ENCODE peak calls at places on chromosomes 3 and 15, in nine cellular contexts. One of them, this sample, is unnamed.

GRCh38 chr3:127865941-127866340 is 43.6 kb upstream of the MGLL start:
- DNase-seq in tibial nerve: no peak
- DNase-seq in WERI-Rb-1: no peak
- DNase-seq in lung: no peak
- DNase-seq in left ventricle myocardium inferior: no peak
- DNase-seq in A549: peak
- DNase-seq in AG04450: no peak
- DNase-seq in transverse colon: no peak
- DNase-seq in psoas muscle: no peak
- DNase-seq in this sample: no peak

GRCh38 chr3:179589143-179589542 is 15.3 kb downstream of the MRPL47 start:
- DNase-seq in WERI-Rb-1: no peak
- DNase-seq in transverse colon: no peak
- DNase-seq in left ventricle myocardium inferior: no peak
- DNase-seq in lung: no peak
- DNase-seq in AG04450: no peak
- DNase-seq in A549: no peak
- DNase-seq in tibial nerve: no peak
- DNase-seq in psoas muscle: no peak
- DNase-seq in this sample: no peak

GRCh38 chr15:60165111-60165510 is 161.0 kb downstream of the FOXB1 start:
- DNase-seq in transverse colon: no peak
- DNase-seq in psoas muscle: no peak
- DNase-seq in AG04450: no peak
- DNase-seq in WERI-Rb-1: no peak
- DNase-seq in lung: no peak
- DNase-seq in tibial nerve: no peak
- DNase-seq in A549: no peak
- DNase-seq in left ventricle myocardium inferior: no peak
- DNase-seq in this sample: no peak

GRCh38 chr3:85864896-85865295 is 906.1 kb downstream of the CADM2 start:
- DNase-seq in psoas muscle: no peak
- DNase-seq in left ventricle myocardium inferior: no peak
- DNase-seq in lung: no peak
- DNase-seq in tibial nerve: no peak
- DNase-seq in AG04450: no peak
- DNase-seq in WERI-Rb-1: no peak
- DNase-seq in A549: no peak
- DNase-seq in transverse colon: no peak
- DNase-seq in this sample: no peak

GRCh38 chr3:187684880-187685279 is 14.7 kb upstream of the SST start:
- DNase-seq in lung: no peak
- DNase-seq in tibial nerve: no peak
- DNase-seq in psoas muscle: no peak
- DNase-seq in WERI-Rb-1: no peak
- DNase-seq in AG04450: no peak
- DNase-seq in transverse colon: no peak
- DNase-seq in A549: no peak
- DNase-seq in left ventricle myocardium inferior: no peak
- DNase-seq in this sample: no peak

GRCh38 chr15:48414015-48414414 is 82.8 kb downstream of the DUT start:
- DNase-seq in lung: no peak
- DNase-seq in psoas muscle: no peak
- DNase-seq in AG04450: no peak
- DNase-seq in tibial nerve: peak
- DNase-seq in A549: no peak
- DNase-seq in WERI-Rb-1: no peak
- DNase-seq in transverse colon: no peak
- DNase-seq in left ventricle myocardium inferior: no peak
- DNase-seq in this sample: no peak

GRCh38 chr15:60720493-60721231 is 241.7 kb upstream of the ICE2 start:
- DNase-seq in lung: no peak
- DNase-seq in WERI-Rb-1: no peak
- DNase-seq in AG04450: no peak
- DNase-seq in left ventricle myocardium inferior: no peak
- DNase-seq in tibial nerve: no peak
- DNase-seq in A549: no peak
- DNase-seq in psoas muscle: no peak
- DNase-seq in transverse colon: no peak
- DNase-seq in this sample: peak

GRCh38 chr3:13613343-13614190 is 64.6 kb downstream of the FBLN2 start:
- DNase-seq in left ventricle myocardium inferior: no peak
- DNase-seq in lung: no peak
- DNase-seq in tibial nerve: no peak
- DNase-seq in AG04450: no peak
- DNase-seq in A549: no peak
- DNase-seq in WERI-Rb-1: no peak
- DNase-seq in transverse colon: no peak
- DNase-seq in psoas muscle: no peak
- DNase-seq in this sample: no peak

GRCh38 chr3:46539443-46540005 is 26.6 kb downstream of the LRRC2 start:
- DNase-seq in transverse colon: no peak
- DNase-seq in left ventricle myocardium inferior: no peak
- DNase-seq in AG04450: no peak
- DNase-seq in A549: no peak
- DNase-seq in WERI-Rb-1: no peak
- DNase-seq in lung: peak
- DNase-seq in tibial nerve: no peak
- DNase-seq in psoas muscle: no peak
- DNase-seq in this sample: no peak

GRCh38 chr3:141389703-141390102 is 21.4 kb downstream of the ZBTB38 start:
- DNase-seq in WERI-Rb-1: no peak
- DNase-seq in tibial nerve: no peak
- DNase-seq in AG04450: no peak
- DNase-seq in left ventricle myocardium inferior: no peak
- DNase-seq in transverse colon: no peak
- DNase-seq in lung: no peak
- DNase-seq in psoas muscle: no peak
- DNase-seq in A549: no peak
- DNase-seq in this sample: no peak

GRCh38 chr3:192875971-192876565 is 41.6 kb downstream of the MB21D2 start:
- DNase-seq in psoas muscle: no peak
- DNase-seq in lung: no peak
- DNase-seq in transverse colon: no peak
- DNase-seq in AG04450: no peak
- DNase-seq in left ventricle myocardium inferior: no peak
- DNase-seq in A549: no peak
- DNase-seq in tibial nerve: no peak
- DNase-seq in WERI-Rb-1: no peak
- DNase-seq in this sample: no peak

GRCh38 chr15:74892313-74892712 is 2.5 kb downstream of the MPI start:
- DNase-seq in psoas muscle: no peak
- DNase-seq in left ventricle myocardium inferior: no peak
- DNase-seq in A549: no peak
- DNase-seq in lung: no peak
- DNase-seq in transverse colon: peak
- DNase-seq in tibial nerve: no peak
- DNase-seq in AG04450: no peak
- DNase-seq in WERI-Rb-1: no peak
- DNase-seq in this sample: no peak

GRCh38 chr3:174883881-174884675 is 24.9 kb downstream of the NAALADL2 start:
- DNase-seq in psoas muscle: no peak
- DNase-seq in transverse colon: no peak
- DNase-seq in AG04450: no peak
- DNase-seq in A549: no peak
- DNase-seq in WERI-Rb-1: no peak
- DNase-seq in tibial nerve: no peak
- DNase-seq in left ventricle myocardium inferior: no peak
- DNase-seq in lung: no peak
- DNase-seq in this sample: no peak

GRCh38 chr3:101925564-101925963 is 76.2 kb downstream of the NFKBIZ start:
- DNase-seq in WERI-Rb-1: no peak
- DNase-seq in AG04450: no peak
- DNase-seq in transverse colon: no peak
- DNase-seq in tibial nerve: no peak
- DNase-seq in A549: peak
- DNase-seq in left ventricle myocardium inferior: no peak
- DNase-seq in psoas muscle: no peak
- DNase-seq in lung: no peak
- DNase-seq in this sample: no peak
- H3K27ac ChIP-seq in WERI-Rb-1: no peak
- H3K27ac ChIP-seq in AG04450: no peak
- H3K27ac ChIP-seq in transverse colon: no peak
- H3K27ac ChIP-seq in tibial nerve: no peak
- H3K27ac ChIP-seq in A549: no peak
- H3K27ac ChIP-seq in left ventricle myocardium inferior: no peak
- H3K27ac ChIP-seq in psoas muscle: no peak
- H3K27ac ChIP-seq in lung: no peak
- H3K27ac ChIP-seq in this sample: no peak

GRCh38 chr3:35968223-35968622 is 328.9 kb downstream of the ARPP21 start:
- DNase-seq in tibial nerve: no peak
- DNase-seq in psoas muscle: no peak
- DNase-seq in WERI-Rb-1: no peak
- DNase-seq in AG04450: no peak
- DNase-seq in A549: no peak
- DNase-seq in left ventricle myocardium inferior: no peak
- DNase-seq in transverse colon: no peak
- DNase-seq in lung: no peak
- DNase-seq in this sample: no peak

GRCh38 chr3:35970793-35971192 is 331.5 kb downstream of the ARPP21 start:
- DNase-seq in left ventricle myocardium inferior: no peak
- DNase-seq in WERI-Rb-1: no peak
- DNase-seq in AG04450: no peak
- DNase-seq in lung: no peak
- DNase-seq in transverse colon: no peak
- DNase-seq in tibial nerve: no peak
- DNase-seq in A549: no peak
- DNase-seq in psoas muscle: no peak
- DNase-seq in this sample: no peak

GRCh38 chr3:35966629-35967464 is 327.5 kb downstream of the ARPP21 start:
- DNase-seq in tibial nerve: no peak
- DNase-seq in A549: no peak
- DNase-seq in lung: no peak
- DNase-seq in WERI-Rb-1: no peak
- DNase-seq in AG04450: no peak
- DNase-seq in left ventricle myocardium inferior: no peak
- DNase-seq in psoas muscle: no peak
- DNase-seq in transverse colon: no peak
- DNase-seq in this sample: no peak

DNA sequence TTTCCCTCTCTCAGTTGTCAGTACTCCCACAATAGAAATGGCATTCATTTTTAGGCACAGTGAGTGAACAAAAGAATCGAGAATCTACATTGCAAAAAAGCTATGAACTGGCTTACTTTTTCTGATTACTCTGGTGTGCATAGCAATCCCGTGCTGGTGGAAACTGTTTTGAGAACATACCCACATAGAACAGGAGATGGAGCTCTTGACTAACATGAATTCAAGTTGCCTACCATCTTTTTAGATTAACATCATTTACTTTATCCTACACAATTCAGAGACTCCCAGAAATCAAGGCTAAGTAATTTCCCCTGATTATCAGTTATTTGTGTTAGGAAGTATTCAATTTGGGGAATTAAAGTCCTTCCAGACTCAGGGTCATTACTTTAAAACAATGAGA is 326.6 kb downstream of the ARPP21 start:
- DNase-seq in lung: no peak
- DNase-seq in tibial nerve: peak
- DNase-seq in A549: peak
- DNase-seq in psoas muscle: no peak
- DNase-seq in transverse colon: no peak
- DNase-seq in left ventricle myocardium inferior: no peak
- DNase-seq in WERI-Rb-1: peak
- DNase-seq in AG04450: peak
- DNase-seq in this sample: no peak
- TF ChIP-seq CTCF in lung: peak
- TF ChIP-seq CTCF in tibial nerve: peak
- TF ChIP-seq CTCF in A549: peak
- TF ChIP-seq CTCF in psoas muscle: peak
- TF ChIP-seq CTCF in transverse colon: no peak
- TF ChIP-seq CTCF in left ventricle myocardium inferior: peak
- TF ChIP-seq CTCF in WERI-Rb-1: peak
- TF ChIP-seq CTCF in AG04450: peak
- TF ChIP-seq CTCF in this sample: no peak

DNA sequence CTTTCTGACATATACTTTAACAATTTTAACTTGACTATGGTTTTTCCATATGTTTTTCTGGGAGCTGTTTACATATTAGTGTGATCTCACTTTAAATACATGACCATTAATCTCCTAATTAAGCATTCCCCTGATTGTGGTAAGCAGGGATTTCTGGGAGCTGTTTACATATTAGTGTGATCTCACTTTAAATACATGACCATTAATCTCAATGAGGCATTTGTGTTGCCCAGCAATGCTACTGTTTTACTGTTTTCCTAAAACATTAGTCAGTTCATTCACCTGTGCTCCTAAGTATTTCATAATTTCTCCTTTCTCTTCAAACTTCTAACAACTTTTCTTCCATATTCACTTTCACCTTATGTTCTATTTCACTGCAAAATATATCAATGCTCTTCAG is 3.6 kb upstream of the GRAMD1C start:
- DNase-seq in left ventricle myocardium inferior: no peak
- DNase-seq in A549: no peak
- DNase-seq in AG04450: no peak
- DNase-seq in tibial nerve: no peak
- DNase-seq in WERI-Rb-1: no peak
- DNase-seq in transverse colon: no peak
- DNase-seq in psoas muscle: no peak
- DNase-seq in lung: no peak
- DNase-seq in this sample: no peak
- H3K27ac ChIP-seq in left ventricle myocardium inferior: no peak
- H3K27ac ChIP-seq in A549: no peak
- H3K27ac ChIP-seq in AG04450: no peak
- H3K27ac ChIP-seq in tibial nerve: no peak
- H3K27ac ChIP-seq in WERI-Rb-1: no peak
- H3K27ac ChIP-seq in transverse colon: no peak
- H3K27ac ChIP-seq in psoas muscle: no peak
- H3K27ac ChIP-seq in lung: no peak
- H3K27ac ChIP-seq in this sample: no peak

GRCh38 chr3:120420360-120420759 is 30.4 kb downstream of the FSTL1 start:
- DNase-seq in AG04450: no peak
- DNase-seq in left ventricle myocardium inferior: no peak
- DNase-seq in WERI-Rb-1: no peak
- DNase-seq in A549: no peak
- DNase-seq in lung: no peak
- DNase-seq in tibial nerve: no peak
- DNase-seq in psoas muscle: no peak
- DNase-seq in transverse colon: no peak
- DNase-seq in this sample: no peak

GRCh38 chr3:120419797-120420196 is 31.0 kb downstream of the FSTL1 start:
- DNase-seq in transverse colon: no peak
- DNase-seq in left ventricle myocardium inferior: peak
- DNase-seq in psoas muscle: no peak
- DNase-seq in lung: no peak
- DNase-seq in WERI-Rb-1: no peak
- DNase-seq in tibial nerve: no peak
- DNase-seq in A549: no peak
- DNase-seq in AG04450: no peak
- DNase-seq in this sample: no peak

GRCh38 chr3:120417272-120417911 is 33.4 kb downstream of the FSTL1 start:
- DNase-seq in transverse colon: peak
- DNase-seq in psoas muscle: peak
- DNase-seq in WERI-Rb-1: peak
- DNase-seq in left ventricle myocardium inferior: peak
- DNase-seq in AG04450: peak
- DNase-seq in A549: peak
- DNase-seq in lung: peak
- DNase-seq in tibial nerve: peak
- DNase-seq in this sample: peak

GRCh38 chr3:120418446-120418845 is 32.3 kb downstream of the FSTL1 start:
- DNase-seq in WERI-Rb-1: no peak
- DNase-seq in AG04450: no peak
- DNase-seq in left ventricle myocardium inferior: no peak
- DNase-seq in transverse colon: no peak
- DNase-seq in lung: no peak
- DNase-seq in tibial nerve: no peak
- DNase-seq in psoas muscle: no peak
- DNase-seq in A549: no peak
- DNase-seq in this sample: no peak

GRCh38 chr3:120418866-120419490 is 31.8 kb downstream of the FSTL1 start:
- DNase-seq in tibial nerve: no peak
- DNase-seq in WERI-Rb-1: peak
- DNase-seq in psoas muscle: no peak
- DNase-seq in AG04450: no peak
- DNase-seq in left ventricle myocardium inferior: peak
- DNase-seq in transverse colon: peak
- DNase-seq in A549: peak
- DNase-seq in lung: peak
- DNase-seq in this sample: no peak
- TF ChIP-seq CTCF in tibial nerve: peak
- TF ChIP-seq CTCF in WERI-Rb-1: peak
- TF ChIP-seq CTCF in psoas muscle: peak
- TF ChIP-seq CTCF in AG04450: no peak
- TF ChIP-seq CTCF in left ventricle myocardium inferior: peak
- TF ChIP-seq CTCF in transverse colon: peak
- TF ChIP-seq CTCF in A549: peak
- TF ChIP-seq CTCF in lung: peak
- TF ChIP-seq CTCF in this sample: no peak